ENCODE peak calls at places on chromosomes 1 and 21, in four cellular contexts. K is fibroblast of lung, L is lower lobe of right lung, U is esophagus muscularis mucosa. B is an unnamed sample.

GRCh38 chr1:246261641-246262040 is 245.4 kb downstream of the SMYD3 start:
- DNase-seq in K (peak; percentile 36), L (no peak), U (no peak), B (no peak)

GRCh38 chr1:235622933-235623790 is 26.4 kb downstream of the GNG4 start:
- DNase-seq in K (no peak), L (no peak), U (no peak), B (no peak)

GRCh38 chr1:206489980-206490534 is 17.3 kb upstream of the RASSF5 start:
- DNase-seq in K (peak; percentile 74), L (peak; percentile 81), U (no peak), B (no peak)

GRCh38 chr21:37036177-37036576 is 29.7 kb downstream of the RIPPLY3 start:
- DNase-seq in K (no peak), L (no peak), U (no peak), B (no peak)

GRCh38 chr1:155038602-155039307 is 5.1 kb downstream of the DCST1 start:
- DNase-seq in K (peak; percentile 26), L (no peak), U (no peak), B (no peak)

GRCh38 chr1:2543543-2544092 is 12.6 kb upstream of the TNFRSF14 start:
- DNase-seq in K (peak; percentile 37), L (no peak), U (no peak), B (no peak)

GRCh38 chr1:72362538-72362937 is 80.2 kb upstream of the NEGR1 start:
- DNase-seq in K (no peak), L (no peak), U (no peak), B (no peak)

GRCh38 chr1:9703681-9704080 is 52.1 kb downstream of the PIK3CD start:
- DNase-seq in K (no peak), L (no peak), U (no peak), B (no peak)

GRCh38 chr1:44036409-44037111 is 5.3 kb upstream of the SLC6A9 start:
- DNase-seq in K (peak; percentile 67), L (peak; percentile 65), U (no peak), B (no peak)

GRCh38 chr1:235866207-235866912 is at the start of gene LYST:
- DNase-seq in K (peak; percentile 49), L (peak; percentile 70), U (no peak), B (no peak)

GRCh38 chr1:54120698-54121481 is 31.9 kb downstream of the CDCP2 start:
- DNase-seq in K (no peak), L (no peak), U (no peak), B (no peak)

GRCh38 chr1:43935711-43936427 is 2.3 kb downstream of the ARTN start:
- DNase-seq in K (no peak), L (no peak), U (no peak), B (no peak)

GRCh38 chr1:76352741-76353435 is 278.3 kb downstream of the ST6GALNAC3 start:
- DNase-seq in K (no peak), L (no peak), U (no peak), B (no peak)

GRCh38 chr1:162562452-162562828 is 918 bp downstream of the UAP1 start:
- DNase-seq in K (peak; percentile 67), L (no peak), U (no peak), B (no peak)

GRCh38 chr1:172727956-172728603 is 69.2 kb downstream of the FASLG start:
- DNase-seq in K (peak; percentile 8), L (no peak), U (no peak), B (no peak)

GRCh38 chr1:87684786-87685185 is 356.1 kb downstream of the LMO4 start:
- DNase-seq in K (peak; percentile 74), L (no peak), U (no peak), B (no peak)

GRCh38 chr1:159055181-159055621 is 21.4 kb downstream of the AIM2 start:
- DNase-seq in K (no peak), L (no peak), U (no peak), B (no peak)

GRCh38 chr21:32666258-32666657 is 54.1 kb upstream of the CFAP298 start:
- DNase-seq in K (no peak), L (no peak), U (no peak), B (no peak)

GRCh38 chr1:63593303-63593886 is at the start of gene PGM1:
- DNase-seq in K (peak; percentile 71), L (peak; percentile 83), U (peak; percentile 94), B (peak; percentile 22)

GRCh38 chr1:33143698-33144097 is 38.1 kb downstream of the TRIM62 start:
- DNase-seq in K (peak; percentile 83), L (no peak), U (no peak), B (peak; percentile 46)

GRCh38 chr1:204075116-204075636 is 2.3 kb downstream of the SOX13 start:
- DNase-seq in K (peak; percentile 12), L (no peak), U (no peak), B (no peak)

GRCh38 chr1:17874231-17874630 is 119.1 kb downstream of the ACTL8 start:
- DNase-seq in K (peak; percentile 81), L (no peak), U (no peak), B (peak; percentile 78)

GRCh38 chr1:245110406-245110805 is 44.4 kb upstream of the KIF26B start:
- DNase-seq in K (no peak), L (no peak), U (no peak), B (no peak)

GRCh38 chr1:61370177-61370907 is 288.0 kb downstream of the NFIA start:
- DNase-seq in K (no peak), L (no peak), U (no peak), B (no peak)

GRCh38 chr1:30451532-30452125 is 271.8 kb downstream of the MATN1 start:
- DNase-seq in K (no peak), L (no peak), U (peak; percentile 50), B (no peak)

GRCh38 chr1:42037586-42037985 is 115.6 kb upstream of the GUCA2B start:
- DNase-seq in K (no peak), L (no peak), U (no peak), B (no peak)

GRCh38 chr1:42038261-42038660 is 114.9 kb upstream of the GUCA2B start:
- DNase-seq in K (no peak), L (no peak), U (no peak), B (no peak)

GRCh38 chr1:42035830-42036604 is 117.2 kb upstream of the GUCA2B start:
- DNase-seq in K (peak; percentile 89), L (peak; percentile 98), U (peak; percentile 98), B (peak; percentile 29)

GRCh38 chr1:42040159-42040558 is 113.1 kb upstream of the GUCA2B start:
- DNase-seq in K (no peak), L (no peak), U (no peak), B (no peak)

GRCh38 chr1:42035205-42035829 is 116.6 kb upstream of the HIVEP3 start:
- DNase-seq in K (peak; percentile 47), L (peak; percentile 66), U (no peak), B (no peak)
- TF ChIP-seq CTCF in K (no peak), L (peak; percentile 38), U (peak; percentile 32), B (no peak)

GRCh38 chr1:40652979-40653378 is 12.5 kb downstream of the RIMS3 start:
- DNase-seq in K (no peak), L (no peak), U (no peak), B (no peak)
- H3K27me3 ChIP-seq in K (peaks cover 18% of the 10 kb centered on the region), L (no peaks in the 10 kb centered on the region), U (no peaks in the 10 kb centered on the region), B (peaks cover 18% of the 10 kb centered on the region)

DNA sequence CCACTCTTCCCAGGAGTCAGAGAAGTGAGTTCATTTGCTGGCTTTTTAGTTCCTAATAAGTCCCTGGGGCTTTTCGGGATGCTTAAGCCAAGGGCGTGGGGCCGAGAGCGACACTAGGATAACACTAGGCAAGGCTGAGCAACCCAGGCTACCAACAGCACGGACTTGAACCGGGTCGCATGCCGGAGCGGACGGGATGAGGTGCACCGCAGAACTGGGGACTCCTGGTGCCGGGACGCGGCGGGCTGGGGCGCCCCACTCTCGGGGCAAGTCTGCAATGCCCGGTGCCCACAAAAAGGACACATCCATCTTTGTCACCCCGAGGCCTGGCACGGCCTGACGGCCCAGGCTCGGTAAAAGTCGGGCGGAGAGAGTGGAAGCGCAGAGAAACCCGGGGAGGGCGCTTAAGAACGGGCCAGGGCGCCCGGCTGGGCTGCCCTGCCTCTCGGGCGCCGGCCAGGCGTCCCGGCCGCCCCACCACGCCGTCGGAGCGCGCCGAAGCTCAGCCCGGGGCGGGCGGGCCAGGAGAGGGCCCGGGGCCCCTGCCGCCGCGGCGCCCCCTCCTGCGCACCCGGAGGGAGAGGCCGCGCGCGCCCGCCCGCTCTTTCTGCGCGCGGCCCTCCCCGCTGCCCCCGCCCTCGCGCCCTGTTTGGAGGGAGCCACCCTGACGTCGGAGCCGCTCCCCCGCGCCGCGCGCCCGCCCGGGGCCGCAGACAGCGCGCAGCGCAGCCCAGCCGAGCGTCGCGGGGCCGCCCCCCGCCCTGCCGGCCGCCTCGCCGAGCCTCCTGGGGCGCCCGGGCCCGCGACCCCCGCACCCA is at the start of gene NBL1:
- DNase-seq in K (peak; percentile 70), L (no peak), U (no peak), B (no peak)
- TF ChIP-seq CTCF in K (no peak), L (no peak), U (no peak), B (no peak)

DNA sequence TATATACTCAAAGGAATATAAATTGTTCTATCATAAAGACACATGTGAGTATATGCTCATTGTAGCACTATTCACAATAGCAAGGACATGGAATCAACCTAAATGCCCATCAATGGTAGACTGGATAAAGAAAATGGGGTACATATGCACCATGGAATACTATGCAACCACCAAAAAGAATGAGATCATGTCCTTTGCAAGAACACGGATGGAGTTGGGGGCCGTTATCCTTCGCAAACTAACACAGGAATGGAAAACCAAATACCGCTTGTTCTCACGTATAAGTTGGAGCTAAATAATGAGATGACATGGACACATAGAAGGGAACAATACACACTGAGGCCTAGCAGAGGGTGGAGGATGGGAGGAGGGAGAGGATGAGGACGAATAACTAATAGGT is 16.0 kb upstream of the SGIP1 start:
- DNase-seq in K (no peak), L (no peak), U (no peak), B (no peak)
- H3K27me3 ChIP-seq in K (no peaks in the 10 kb centered on the region), L (no peaks in the 10 kb centered on the region), U (no peaks in the 10 kb centered on the region), B (no peaks in the 10 kb centered on the region)

GRCh38 chr1:247548092-247548491 is 842 bp upstream of the GCSAML start:
- DNase-seq in K (no peak), L (no peak), U (no peak), B (no peak)

GRCh38 chr1:247551716-247552115 is 2.8 kb downstream of the GCSAML start:
- DNase-seq in K (no peak), L (no peak), U (no peak), B (peak; percentile 25)

GRCh38 chr1:247552231-247552630 is 3.3 kb downstream of the GCSAML start:
- DNase-seq in K (no peak), L (no peak), U (no peak), B (no peak)

GRCh38 chr1:247548847-247549246 is at the start of gene GCSAML:
- DNase-seq in K (no peak), L (no peak), U (no peak), B (no peak)
- TF ChIP-seq CTCF in K (no peak), L (no peak), U (no peak), B (no peak)

DNA sequence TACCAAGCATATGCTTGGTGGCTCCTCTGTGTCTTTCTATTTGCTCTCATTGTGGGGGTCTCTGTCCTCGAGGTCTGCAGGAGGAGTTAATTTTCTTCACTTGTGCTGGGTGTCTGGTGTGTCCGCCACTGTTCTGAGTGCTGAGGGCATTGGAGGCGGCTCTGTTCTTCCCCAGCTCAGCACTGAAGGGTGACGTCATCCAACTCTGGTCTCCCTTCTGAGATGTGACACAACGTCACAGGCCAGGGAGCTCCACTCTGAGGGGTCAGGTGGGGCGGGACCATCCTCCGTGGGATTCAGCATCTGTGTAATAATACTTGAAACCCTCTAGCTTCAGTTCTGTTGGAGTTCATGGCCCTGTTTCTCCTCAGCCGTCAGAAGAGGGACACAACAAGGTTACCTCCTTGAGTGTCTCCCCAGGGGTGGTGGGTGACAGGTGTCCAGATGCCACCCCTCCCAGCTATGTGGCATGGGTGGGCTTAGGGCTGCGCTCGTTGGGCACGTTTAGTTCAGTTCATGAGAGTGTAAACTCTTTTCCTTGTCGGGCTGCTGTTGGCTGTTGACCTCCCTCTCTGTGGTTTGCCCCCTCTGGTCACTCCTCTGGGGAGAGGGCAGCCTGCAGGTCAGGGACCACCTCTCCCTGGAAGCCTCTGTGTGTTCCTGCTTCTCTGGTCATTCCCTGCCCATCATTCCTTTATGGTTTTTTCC is 3.1 kb downstream of the IBA57 start:
- DNase-seq in K (no peak), L (peak; percentile 32), U (no peak), B (no peak)
- H3K27me3 ChIP-seq in K (no peaks in the 10 kb centered on the region), L (no peaks in the 10 kb centered on the region), U (no peaks in the 10 kb centered on the region), B (no peaks in the 10 kb centered on the region)